ENCODE peak calls at places on chromosomes 7 and 10, in five cellular contexts. One of them, this sample, is unnamed.

GRCh38 chr10:69630651-69631400 is 779 bp downstream of the FAM241B start:
- DNase-seq in Calu3: no peak
- DNase-seq in H9: peak; percentile 32
- DNase-seq in ELR: no peak
- DNase-seq in HS-27A: no peak
- DNase-seq in this sample: no peak

GRCh38 chr7:111392294-111392693 is 170.0 kb downstream of the IMMP2L start:
- DNase-seq in ELR: no peak
- DNase-seq in Calu3: no peak
- DNase-seq in H9: no peak
- DNase-seq in HS-27A: no peak
- DNase-seq in this sample: no peak

GRCh38 chr10:35563266-35563891 is 41.8 kb upstream of the GJD4 start:
- DNase-seq in HS-27A: no peak
- DNase-seq in H9: peak; percentile 71
- DNase-seq in Calu3: peak; percentile 69
- DNase-seq in ELR: peak; percentile 81
- DNase-seq in this sample: peak; percentile 68

GRCh38 chr7:77529279-77529678 is 7.8 kb upstream of the PTPN12 start:
- DNase-seq in HS-27A: no peak
- DNase-seq in ELR: no peak
- DNase-seq in Calu3: no peak
- DNase-seq in H9: no peak
- DNase-seq in this sample: no peak

GRCh38 chr7:36763084-36763807 is 39.0 kb upstream of the AOAH start:
- DNase-seq in H9: no peak
- DNase-seq in Calu3: no peak
- DNase-seq in ELR: peak; percentile 11
- DNase-seq in HS-27A: no peak
- DNase-seq in this sample: peak; percentile 47

GRCh38 chr7:55019329-55019690 is 493 bp downstream of the EGFR start:
- DNase-seq in Calu3: peak; percentile 78
- DNase-seq in H9: no peak
- DNase-seq in ELR: peak; percentile 49
- DNase-seq in HS-27A: no peak
- DNase-seq in this sample: peak; percentile 47

GRCh38 chr10:73864229-73864628 is 10.1 kb downstream of the CAMK2G start:
- DNase-seq in H9: no peak
- DNase-seq in ELR: no peak
- DNase-seq in HS-27A: no peak
- DNase-seq in Calu3: no peak
- DNase-seq in this sample: no peak

GRCh38 chr10:132517951-132518521 is 19.6 kb upstream of the INPP5A start:
- DNase-seq in Calu3: no peak
- DNase-seq in H9: peak; percentile 68
- DNase-seq in ELR: no peak
- DNase-seq in HS-27A: no peak
- DNase-seq in this sample: peak; percentile 51

GRCh38 chr10:121753726-121754476 is 155.7 kb upstream of the FGFR2 start:
- DNase-seq in Calu3: no peak
- DNase-seq in H9: no peak
- DNase-seq in ELR: peak; percentile 92
- DNase-seq in HS-27A: peak; percentile 31
- DNase-seq in this sample: no peak

GRCh38 chr7:92670204-92670851 is 80.1 kb upstream of the FAM133B start:
- DNase-seq in Calu3: no peak
- DNase-seq in ELR: no peak
- DNase-seq in HS-27A: no peak
- DNase-seq in H9: no peak
- DNase-seq in this sample: no peak

GRCh38 chr7:794671-795329 is 37.5 kb upstream of the SUN1 start:
- DNase-seq in H9: no peak
- DNase-seq in Calu3: no peak
- DNase-seq in ELR: no peak
- DNase-seq in HS-27A: no peak
- DNase-seq in this sample: no peak

This sample was measured in ELF-1.